ENCODE peak calls at places on chromosome 10, in ten cellular contexts. B is lower leg skin, Y is SJCRH30, E is SW 1271, T is NCI-H345, F is left lobe of liver, U is WTC11, I is H9, M is psoas muscle, L is kidney epithelial cell. O is an unnamed sample.

GRCh38 chr10:80598084-80598798 is 60.5 kb downstream of the SH2D4B start:
- DNase-seq in L (no peak), E (no peak), U (no peak), F (no peak), B (no peak), T (no peak), M (no peak), I (no peak), Y (no peak), O (no peak)

GRCh38 chr10:48981310-48981907 is 41.8 kb upstream of the LRRC18 start:
- DNase-seq in M (peak), Y (peak), T (peak), F (peak), I (peak), B (no peak), L (no peak), E (no peak), U (peak), O (no peak)

GRCh38 chr10:49363309-49364031 is 32.4 kb downstream of the DRGX start:
- DNase-seq in T (no peak), M (no peak), F (peak), L (no peak), E (no peak), U (no peak), Y (no peak), B (peak), I (no peak), O (no peak)

GRCh38 chr10:62046522-62047239 is 145.2 kb downstream of the ARID5B start:
- DNase-seq in Y (peak), I (no peak), L (peak), B (no peak), F (no peak), T (no peak), M (peak), E (no peak), U (no peak), O (no peak)

GRCh38 chr10:122476034-122476695 is 14.8 kb downstream of the HTRA1 start:
- DNase-seq in U (peak), I (peak), F (peak), L (no peak), B (no peak), T (peak), E (no peak), Y (no peak), M (no peak), O (no peak)

GRCh38 chr10:84230359-84230758 is 5.0 kb upstream of the LRIT2 start:
- DNase-seq in E (no peak), T (no peak), U (no peak), Y (no peak), F (no peak), M (no peak), I (no peak), L (no peak), B (peak), O (no peak)

GRCh38 chr10:114499120-114499519 is 94.8 kb upstream of the AFAP1L2 start:
- DNase-seq in M (no peak), T (no peak), B (no peak), F (no peak), I (no peak), L (no peak), U (no peak), Y (no peak), E (no peak), O (no peak)

GRCh38 chr10:69494626-69495558 is 43.6 kb downstream of the TSPAN15 start:
- DNase-seq in Y (peak), I (no peak), E (no peak), B (no peak), L (no peak), F (no peak), U (no peak), T (no peak), M (no peak), O (no peak)

GRCh38 chr10:31321396-31321941 is 2.5 kb downstream of the ZEB1 start:
- DNase-seq in F (no peak), I (no peak), E (no peak), M (no peak), U (no peak), Y (peak), B (no peak), L (no peak), T (peak), O (no peak)

GRCh38 chr10:76329891-76330575 is 898.6 kb downstream of the LRMDA start:
- DNase-seq in I (no peak), F (no peak), E (no peak), M (no peak), Y (no peak), L (no peak), T (no peak), B (no peak), U (no peak), O (no peak)

GRCh38 chr10:62180677-62181076 is 88.0 kb downstream of the RTKN2 start:
- DNase-seq in I (no peak), L (no peak), F (no peak), E (no peak), U (no peak), M (no peak), B (no peak), Y (no peak), T (no peak), O (no peak)

GRCh38 chr10:26437637-26438461 is at the start of gene APBB1IP:
- DNase-seq in L (no peak), I (peak), F (peak), M (peak), E (no peak), B (peak), T (no peak), Y (no peak), U (peak), O (no peak)

GRCh38 chr10:99834410-99834809 is 52.0 kb downstream of the ABCC2 start:
- DNase-seq in B (no peak), L (peak), F (no peak), T (no peak), I (no peak), M (no peak), U (no peak), E (no peak), Y (no peak), O (peak)

O was measured in non-pigmented ciliary epithelial cell.